ENCODE peak calls at places on chromosomes 16 and 17, in ten cellular contexts. V, R, J, T, S, U, D, Z, P and C are unnamed samples.
A peak's percentile ranks its signal among the peaks of the same experiment; 100 is the strongest.

GRCh38 chr17:69466905-69467630 is 52.6 kb downstream of the MAP2K6 start:
- DNase-seq in Z (peak; percentile 69), T (no peak), V (peak; percentile 30), S (no peak), R (no peak), J (no peak), D (peak; percentile 34), U (no peak), P (no peak), C (no peak)

GRCh38 chr17:7004398-7005253 is 7.8 kb upstream of the RNASEK start:
- DNase-seq in V (peak; percentile 61), D (peak; percentile 58), R (peak; percentile 56), S (no peak), T (no peak), J (peak; percentile 37), P (peak; percentile 64), Z (peak; percentile 80), U (no peak), C (no peak)

GRCh38 chr17:73718362-73718761 is 74.1 kb upstream of the SDK2 start:
- DNase-seq in R (no peak), D (no peak), S (no peak), Z (no peak), J (no peak), V (no peak), P (no peak), T (no peak), U (no peak), C (no peak)

GRCh38 chr16:59224426-59224825 is 490.3 kb upstream of the GOT2 start:
- DNase-seq in D (no peak), R (no peak), V (no peak), J (no peak), S (no peak), Z (no peak), T (no peak), P (no peak), U (no peak), C (no peak)

GRCh38 chr16:66425651-66426050 is 1.4 kb upstream of the BEAN1 start:
- DNase-seq in U (no peak), V (no peak), S (no peak), P (no peak), R (no peak), Z (no peak), J (no peak), D (no peak), T (no peak), C (no peak)

GRCh38 chr17:7233701-7234099 is 617 bp downstream of the DVL2 start:
- DNase-seq in U (no peak), P (no peak), Z (no peak), S (no peak), J (no peak), V (peak; percentile 27), D (no peak), T (no peak), R (no peak), C (no peak)

GRCh38 chr17:45316271-45317112 is at the start of gene MAP3K14:
- DNase-seq in J (peak; percentile 79), Z (peak; percentile 51), R (no peak), T (peak; percentile 59), S (peak; percentile 39), U (peak; percentile 61), P (peak; percentile 54), V (no peak), D (peak; percentile 66), C (no peak)

GRCh38 chr17:17443173-17443572 is 33.6 kb upstream of the MED9 start:
- DNase-seq in D (no peak), U (no peak), P (no peak), R (no peak), V (peak; percentile 39), S (no peak), T (no peak), J (no peak), Z (no peak), C (no peak)

GRCh38 chr16:11309895-11310633 is 28.9 kb upstream of the PRM1 start:
- DNase-seq in T (no peak), J (no peak), P (no peak), D (no peak), V (no peak), S (no peak), Z (no peak), R (no peak), U (no peak), C (no peak)

GRCh38 chr17:44557653-44558285 is 485 bp downstream of the FZD2 start:
- DNase-seq in P (no peak), U (peak; percentile 56), Z (no peak), S (no peak), T (no peak), R (no peak), V (peak; percentile 21), J (peak; percentile 62), D (no peak), C (no peak)

GRCh38 chr16:28603381-28604185 is 6.3 kb downstream of the SULT1A1 start:
- DNase-seq in S (no peak), R (no peak), U (no peak), J (no peak), V (no peak), Z (no peak), D (no peak), P (no peak), T (no peak), C (no peak)

GRCh38 chr16:12874135-12874534 is 27.3 kb upstream of the SHISA9 start:
- DNase-seq in J (no peak), T (no peak), Z (peak; percentile 76), D (no peak), S (peak; percentile 67), R (no peak), V (peak; percentile 39), P (no peak), U (no peak), C (no peak)

GRCh38 chr17:63140255-63140654 is 174.2 kb downstream of the TANC2 start:
- DNase-seq in D (peak; percentile 52), Z (no peak), P (peak; percentile 13), R (no peak), T (no peak), J (peak; percentile 32), S (no peak), V (no peak), U (no peak), C (no peak)

GRCh38 chr17:48799069-48799710 is 17.8 kb downstream of the TTLL6 start:
- DNase-seq in Z (no peak), V (no peak), R (no peak), S (no peak), U (no peak), T (no peak), P (no peak), D (no peak), J (no peak), C (no peak)

GRCh38 chr16:68425498-68426354 is 22.6 kb downstream of the SMPD3 start:
- DNase-seq in T (no peak), P (no peak), J (no peak), R (no peak), Z (no peak), V (no peak), D (no peak), U (no peak), S (no peak), C (no peak)

GRCh38 chr17:6455321-6455705 is 11.1 kb downstream of the PIMREG start:
- DNase-seq in V (no peak), S (no peak), T (peak; percentile 26), Z (no peak), J (peak; percentile 63), D (no peak), R (no peak), U (peak; percentile 46), P (no peak), C (no peak)

GRCh38 chr16:82810077-82810476 is 183.3 kb downstream of the CDH13 start:
- DNase-seq in Z (no peak), R (no peak), U (no peak), S (no peak), T (no peak), V (no peak), D (no peak), P (no peak), J (no peak), C (no peak)

GRCh38 chr17:73956595-73957465 is 246.6 kb upstream of the RPL38 start:
- DNase-seq in P (peak; percentile 26), J (peak; percentile 78), T (peak; percentile 31), V (peak; percentile 17), R (peak; percentile 49), S (peak; percentile 34), U (peak; percentile 69), D (peak; percentile 78), Z (peak; percentile 27), C (no peak)

GRCh38 chr16:79848739-79849518 is 248.4 kb upstream of the MAF start:
- DNase-seq in P (no peak), T (no peak), U (no peak), R (no peak), S (peak; percentile 61), Z (no peak), V (peak; percentile 68), J (no peak), D (no peak), C (no peak)

GRCh38 chr17:39923836-39924690 is 3.3 kb downstream of the ORMDL3 start:
- DNase-seq in T (no peak), V (no peak), S (no peak), P (no peak), J (no peak), Z (no peak), U (no peak), D (no peak), R (no peak), C (peak; percentile 14)

GRCh38 chr16:55825115-55825728 is 7.7 kb downstream of the CES1 start:
- DNase-seq in D (no peak), V (no peak), J (no peak), Z (no peak), U (no peak), T (no peak), S (no peak), P (no peak), R (no peak), C (no peak)

GRCh38 chr17:82687871-82688270 is 10.6 kb downstream of the RAB40B start:
- DNase-seq in D (no peak), Z (no peak), U (no peak), J (no peak), P (no peak), R (no peak), S (no peak), V (no peak), T (no peak), C (no peak)

GRCh38 chr17:46836500-46836899 is 14.9 kb upstream of the WNT9B start:
- DNase-seq in V (no peak), J (no peak), T (no peak), P (no peak), D (no peak), Z (no peak), R (no peak), U (no peak), S (no peak), C (no peak)

GRCh38 chr17:27239046-27239445 is 54.9 kb upstream of the WSB1 start:
- DNase-seq in Z (no peak), V (no peak), D (peak; percentile 47), J (peak; percentile 63), S (no peak), P (no peak), R (no peak), T (no peak), U (peak; percentile 18), C (no peak)

GRCh38 chr17:31495049-31495885 is 103.8 kb downstream of the RAB11FIP4 start:
- DNase-seq in S (no peak), Z (no peak), R (no peak), U (no peak), D (no peak), V (peak; percentile 62), J (no peak), P (peak; percentile 33), T (no peak), C (no peak)

GRCh38 chr17:56570199-56570598 is 23.3 kb upstream of the NOG start:
- DNase-seq in Z (no peak), D (no peak), T (no peak), R (no peak), S (no peak), P (no peak), U (no peak), J (no peak), V (no peak), C (no peak)

GRCh38 chr16:85104821-85105391 is 7.4 kb downstream of the CIBAR2 start:
- DNase-seq in U (no peak), S (no peak), D (peak; percentile 79), P (no peak), V (no peak), T (peak; percentile 17), Z (no peak), J (peak; percentile 18), R (no peak), C (no peak)